ENCODE peak calls at places on chromosomes 3 and 15, in seven cellular contexts. K is A172; N is globus pallidus; W is AML-193; G is mucosa of descending colon; X is activated naive CD8-positive, alpha-beta T cell treated with anti-CD3 and anti-CD28 coated beads, Interleukin-2, amount 50 U/mL, for 24 hours; P is bronchial epithelial cell. S is an unnamed sample.

GRCh38 chr3:61371123-61371522 is 119.9 kb upstream of the FHIT start:
- DNase-seq in X (peak), N (no peak), G (no peak), K (no peak), W (peak), P (peak), S (peak)

GRCh38 chr3:13507791-13508339 is 27.8 kb downstream of the HDAC11 start:
- DNase-seq in W (no peak), K (peak), N (peak), X (no peak), P (no peak), G (peak), S (no peak)

GRCh38 chr3:5709704-5710103 is 522.2 kb downstream of the EDEM1 start:
- DNase-seq in G (no peak), X (no peak), N (no peak), K (no peak), P (no peak), W (no peak), S (no peak)

GRCh38 chr15:40149339-40149738 is 11.5 kb upstream of the BUB1B start:
- DNase-seq in W (no peak), N (no peak), G (no peak), X (no peak), K (no peak), P (no peak), S (no peak)

GRCh38 chr3:65344444-65344843 is 656.6 kb upstream of the ADAMTS9 start:
- DNase-seq in W (no peak), X (no peak), K (no peak), P (no peak), N (no peak), G (no peak), S (no peak)

GRCh38 chr3:94221829-94222228 is 159.0 kb downstream of the NSUN3 start:
- DNase-seq in W (no peak), P (no peak), K (no peak), X (no peak), N (no peak), G (no peak), S (no peak)

GRCh38 chr3:45135959-45136358 is 10.2 kb downstream of the CDCP1 start:
- DNase-seq in N (peak), K (no peak), X (no peak), P (no peak), G (no peak), W (no peak), S (no peak)

GRCh38 chr3:98893740-98894139 is 7.8 kb downstream of the DCBLD2 start:
- DNase-seq in G (no peak), P (no peak), N (no peak), K (peak), W (no peak), X (no peak), S (no peak)

GRCh38 chr3:119562307-119562961 is 3.0 kb upstream of the CD80 start:
- DNase-seq in N (no peak), P (no peak), W (peak), G (no peak), X (peak), K (no peak), S (peak)

GRCh38 chr3:123331006-123331405 is 117.9 kb downstream of the ADCY5 start:
- DNase-seq in P (no peak), X (no peak), W (no peak), K (no peak), N (no peak), G (no peak), S (no peak)

GRCh38 chr3:36701249-36701572 is 63.1 kb downstream of the DCLK3 start:
- DNase-seq in X (no peak), G (no peak), W (no peak), P (no peak), N (no peak), K (no peak), S (no peak)

GRCh38 chr15:99476413-99477222 is 89.2 kb upstream of the MEF2A start:
- DNase-seq in P (peak), N (peak), W (peak), G (peak), X (peak), K (peak), S (no peak)